ENCODE peak calls at places on chromosome 1, in six cellular contexts. One of them, this sample, is unnamed.

GRCh38 chr1:220876511-220877347 is 2.5 kb upstream of the HLX start:
- DNase-seq in ovary: no peak
- DNase-seq in fibroblast of the aortic adventitia: no peak
- DNase-seq in breast epithelium: no peak
- DNase-seq in astrocyte of the spinal cord: peak
- DNase-seq in hepatocyte: peak
- DNase-seq in this sample: no peak

GRCh38 chr1:191350938-191351337 is 807.3 kb upstream of the RGS18 start:
- DNase-seq in ovary: no peak
- DNase-seq in fibroblast of the aortic adventitia: no peak
- DNase-seq in breast epithelium: no peak
- DNase-seq in astrocyte of the spinal cord: no peak
- DNase-seq in hepatocyte: no peak
- DNase-seq in this sample: no peak

GRCh38 chr1:153550398-153550758 is 1.3 kb upstream of the S100A3 start:
- DNase-seq in ovary: no peak
- DNase-seq in fibroblast of the aortic adventitia: no peak
- DNase-seq in breast epithelium: no peak
- DNase-seq in astrocyte of the spinal cord: no peak
- DNase-seq in hepatocyte: no peak
- DNase-seq in this sample: no peak

GRCh38 chr1:93600663-93601062 is 81.0 kb downstream of the BCAR3 start:
- DNase-seq in ovary: no peak
- DNase-seq in fibroblast of the aortic adventitia: no peak
- DNase-seq in breast epithelium: no peak
- DNase-seq in astrocyte of the spinal cord: no peak
- DNase-seq in hepatocyte: no peak
- DNase-seq in this sample: peak

GRCh38 chr1:151832318-151832984 is 849 bp upstream of the RORC start:
- DNase-seq in ovary: no peak
- DNase-seq in fibroblast of the aortic adventitia: peak
- DNase-seq in breast epithelium: peak
- DNase-seq in astrocyte of the spinal cord: no peak
- DNase-seq in hepatocyte: peak
- DNase-seq in this sample: peak

GRCh38 chr1:205144046-205144720 is 22.4 kb upstream of the RBBP5 start:
- DNase-seq in ovary: no peak
- DNase-seq in fibroblast of the aortic adventitia: no peak
- DNase-seq in breast epithelium: no peak
- DNase-seq in astrocyte of the spinal cord: no peak
- DNase-seq in hepatocyte: no peak
- DNase-seq in this sample: no peak

GRCh38 chr1:20380616-20381035 is 90.0 kb downstream of the VWA5B1 start:
- DNase-seq in ovary: no peak
- DNase-seq in fibroblast of the aortic adventitia: peak
- DNase-seq in breast epithelium: no peak
- DNase-seq in astrocyte of the spinal cord: peak
- DNase-seq in hepatocyte: peak
- DNase-seq in this sample: no peak

GRCh38 chr1:86965012-86965826 is 50.8 kb downstream of the HS2ST1 start:
- DNase-seq in ovary: no peak
- DNase-seq in fibroblast of the aortic adventitia: peak
- DNase-seq in breast epithelium: no peak
- DNase-seq in astrocyte of the spinal cord: peak
- DNase-seq in hepatocyte: peak
- DNase-seq in this sample: no peak

GRCh38 chr1:165253818-165254254 is 102.7 kb downstream of the LMX1A start:
- DNase-seq in ovary: no peak
- DNase-seq in fibroblast of the aortic adventitia: no peak
- DNase-seq in breast epithelium: no peak
- DNase-seq in astrocyte of the spinal cord: no peak
- DNase-seq in hepatocyte: no peak
- DNase-seq in this sample: no peak

GRCh38 chr1:181514298-181515290 is 31.3 kb downstream of the CACNA1E start:
- DNase-seq in ovary: no peak
- DNase-seq in fibroblast of the aortic adventitia: no peak
- DNase-seq in breast epithelium: no peak
- DNase-seq in astrocyte of the spinal cord: no peak
- DNase-seq in hepatocyte: no peak
- DNase-seq in this sample: no peak

GRCh38 chr1:31182352-31182751 is 57.3 kb downstream of the NKAIN1 start:
- DNase-seq in ovary: peak
- DNase-seq in fibroblast of the aortic adventitia: peak
- DNase-seq in breast epithelium: peak
- DNase-seq in astrocyte of the spinal cord: peak
- DNase-seq in hepatocyte: peak
- DNase-seq in this sample: peak

GRCh38 chr1:206725053-206725963 is 40.6 kb downstream of the MAPKAPK2 start:
- DNase-seq in ovary: no peak
- DNase-seq in fibroblast of the aortic adventitia: peak
- DNase-seq in breast epithelium: no peak
- DNase-seq in astrocyte of the spinal cord: peak
- DNase-seq in hepatocyte: peak
- DNase-seq in this sample: peak

GRCh38 chr1:3431266-3431665 is 23.2 kb upstream of the ARHGEF16 start:
- DNase-seq in ovary: no peak
- DNase-seq in fibroblast of the aortic adventitia: no peak
- DNase-seq in breast epithelium: no peak
- DNase-seq in astrocyte of the spinal cord: no peak
- DNase-seq in hepatocyte: no peak
- DNase-seq in this sample: no peak

GRCh38 chr1:198657550-198658064 is 18.8 kb downstream of the PTPRC start:
- DNase-seq in ovary: no peak
- DNase-seq in fibroblast of the aortic adventitia: peak
- DNase-seq in breast epithelium: no peak
- DNase-seq in astrocyte of the spinal cord: peak
- DNase-seq in hepatocyte: peak
- DNase-seq in this sample: no peak

GRCh38 chr1:110672753-110673108 is 2.0 kb downstream of the KCNA3 start:
- DNase-seq in ovary: no peak
- DNase-seq in fibroblast of the aortic adventitia: no peak
- DNase-seq in breast epithelium: no peak
- DNase-seq in astrocyte of the spinal cord: no peak
- DNase-seq in hepatocyte: no peak
- DNase-seq in this sample: no peak

GRCh38 chr1:224623743-224624333 is 7.7 kb downstream of the CNIH3 start:
- DNase-seq in ovary: no peak
- DNase-seq in fibroblast of the aortic adventitia: peak
- DNase-seq in breast epithelium: no peak
- DNase-seq in astrocyte of the spinal cord: peak
- DNase-seq in hepatocyte: peak
- DNase-seq in this sample: peak

GRCh38 chr1:224624432-224624831 is 8.3 kb downstream of the CNIH3 start:
- DNase-seq in ovary: no peak
- DNase-seq in fibroblast of the aortic adventitia: no peak
- DNase-seq in breast epithelium: no peak
- DNase-seq in astrocyte of the spinal cord: no peak
- DNase-seq in hepatocyte: no peak
- DNase-seq in this sample: no peak

GRCh38 chr1:224623310-224623714 is 7.2 kb downstream of the CNIH3 start:
- DNase-seq in ovary: no peak
- DNase-seq in fibroblast of the aortic adventitia: no peak
- DNase-seq in breast epithelium: no peak
- DNase-seq in astrocyte of the spinal cord: peak
- DNase-seq in hepatocyte: no peak
- DNase-seq in this sample: no peak

GRCh38 chr1:224621813-224622682 is 5.9 kb downstream of the CNIH3 start:
- DNase-seq in ovary: no peak
- DNase-seq in fibroblast of the aortic adventitia: no peak
- DNase-seq in breast epithelium: no peak
- DNase-seq in astrocyte of the spinal cord: no peak
- DNase-seq in hepatocyte: peak
- DNase-seq in this sample: no peak

GRCh38 chr1:224622831-224623230 is 6.7 kb downstream of the CNIH3 start:
- DNase-seq in ovary: no peak
- DNase-seq in fibroblast of the aortic adventitia: no peak
- DNase-seq in breast epithelium: no peak
- DNase-seq in astrocyte of the spinal cord: no peak
- DNase-seq in hepatocyte: peak
- DNase-seq in this sample: no peak
- TF ChIP-seq CTCF in ovary: no peak
- TF ChIP-seq CTCF in fibroblast of the aortic adventitia: no peak
- TF ChIP-seq CTCF in breast epithelium: no peak
- TF ChIP-seq CTCF in astrocyte of the spinal cord: no peak
- TF ChIP-seq CTCF in hepatocyte: no peak
- TF ChIP-seq CTCF in this sample: no peak

DNA sequence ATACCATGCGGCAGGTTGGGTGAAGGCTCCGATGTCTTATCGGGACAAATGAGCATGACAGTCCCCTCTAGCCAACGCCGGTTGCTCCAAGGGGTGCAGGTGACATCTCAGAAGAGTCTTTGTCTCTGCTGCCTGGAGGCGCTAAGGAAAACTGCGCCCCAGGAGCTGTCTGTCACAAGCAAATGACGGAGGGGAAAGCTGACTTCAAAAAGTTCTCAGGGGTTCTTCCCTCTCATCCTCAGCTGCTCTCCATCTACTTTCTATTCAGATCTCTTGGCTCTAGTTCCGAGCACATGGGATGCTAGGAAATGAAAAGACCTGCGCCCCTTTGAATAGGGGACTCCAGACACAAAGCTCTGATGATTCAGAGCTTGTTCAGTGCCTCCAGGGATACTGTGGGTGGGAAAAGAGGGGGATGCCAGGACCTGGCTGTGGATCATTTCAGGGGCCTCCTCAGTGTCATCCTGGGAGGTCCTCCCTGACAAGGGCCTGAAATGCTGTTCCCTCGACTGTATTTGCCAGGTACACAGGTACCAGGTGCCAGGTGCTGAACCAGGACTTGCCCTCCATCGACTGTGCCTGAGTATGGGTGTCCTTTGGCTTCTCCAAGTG is 869 bp upstream of the KIAA0040 start:
- DNase-seq in ovary: no peak
- DNase-seq in fibroblast of the aortic adventitia: no peak
- DNase-seq in breast epithelium: no peak
- DNase-seq in astrocyte of the spinal cord: no peak
- DNase-seq in hepatocyte: no peak
- DNase-seq in this sample: no peak
- H3K4me3 ChIP-seq in ovary: peak
- H3K4me3 ChIP-seq in fibroblast of the aortic adventitia: peak
- H3K4me3 ChIP-seq in breast epithelium: peak
- H3K4me3 ChIP-seq in astrocyte of the spinal cord: peak
- H3K4me3 ChIP-seq in hepatocyte: peak
- H3K4me3 ChIP-seq in this sample: peak

GRCh38 chr1:177282976-177283375 is 112.2 kb downstream of the BRINP2 start:
- DNase-seq in ovary: no peak
- DNase-seq in fibroblast of the aortic adventitia: no peak
- DNase-seq in breast epithelium: no peak
- DNase-seq in astrocyte of the spinal cord: no peak
- DNase-seq in hepatocyte: no peak
- DNase-seq in this sample: no peak

GRCh38 chr1:177281901-177282300 is 111.1 kb downstream of the BRINP2 start:
- DNase-seq in ovary: no peak
- DNase-seq in fibroblast of the aortic adventitia: no peak
- DNase-seq in breast epithelium: no peak
- DNase-seq in astrocyte of the spinal cord: no peak
- DNase-seq in hepatocyte: no peak
- DNase-seq in this sample: no peak

GRCh38 chr1:177283380-177283779 is 112.6 kb downstream of the BRINP2 start:
- DNase-seq in ovary: no peak
- DNase-seq in fibroblast of the aortic adventitia: no peak
- DNase-seq in breast epithelium: no peak
- DNase-seq in astrocyte of the spinal cord: no peak
- DNase-seq in hepatocyte: no peak
- DNase-seq in this sample: no peak

GRCh38 chr1:177274687-177275211 is 104.0 kb downstream of the BRINP2 start:
- DNase-seq in ovary: peak
- DNase-seq in fibroblast of the aortic adventitia: peak
- DNase-seq in breast epithelium: no peak
- DNase-seq in astrocyte of the spinal cord: peak
- DNase-seq in hepatocyte: no peak
- DNase-seq in this sample: peak

DNA sequence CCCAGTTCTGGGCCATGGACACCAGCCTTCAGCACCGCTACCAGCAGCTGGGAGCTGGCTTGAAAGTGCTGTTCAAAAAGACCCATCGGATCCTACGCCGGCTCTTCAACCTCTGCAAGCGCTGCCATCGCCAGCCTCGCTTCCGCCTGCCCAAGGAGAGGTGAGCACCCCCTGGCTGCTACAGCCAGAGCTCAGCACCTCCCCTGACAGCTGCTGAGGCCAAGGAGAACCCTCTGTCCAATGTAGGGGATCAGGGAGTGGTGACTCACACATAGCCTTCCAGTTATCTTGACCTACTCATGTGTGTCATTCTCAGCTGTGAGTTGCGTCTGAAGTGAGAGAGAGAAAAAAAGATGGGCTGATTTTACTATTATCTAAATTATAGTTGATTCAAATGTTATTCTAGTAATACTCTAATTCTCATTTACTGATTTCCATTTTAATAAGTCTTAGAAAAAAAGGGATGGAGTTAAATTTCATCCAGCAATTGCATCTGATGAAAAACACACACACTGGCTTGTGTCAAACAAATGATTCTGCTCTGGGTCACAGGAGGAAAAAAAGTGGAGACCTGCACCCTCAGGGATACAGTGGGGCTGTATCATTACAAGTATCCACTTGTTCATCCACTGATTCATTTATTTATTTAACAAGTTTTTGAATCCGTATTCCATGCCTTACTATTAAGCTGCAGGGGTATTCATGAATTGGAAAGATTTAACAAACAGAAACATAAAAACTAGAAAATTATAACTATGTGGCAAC is 108.0 kb downstream of the BRINP2 start:
- DNase-seq in ovary: no peak
- DNase-seq in fibroblast of the aortic adventitia: peak
- DNase-seq in breast epithelium: no peak
- DNase-seq in astrocyte of the spinal cord: peak
- DNase-seq in hepatocyte: peak
- DNase-seq in this sample: no peak
- TF ChIP-seq CTCF in ovary: no peak
- TF ChIP-seq CTCF in fibroblast of the aortic adventitia: no peak
- TF ChIP-seq CTCF in breast epithelium: no peak
- TF ChIP-seq CTCF in astrocyte of the spinal cord: no peak
- TF ChIP-seq CTCF in hepatocyte: no peak
- TF ChIP-seq CTCF in this sample: no peak

GRCh38 chr1:10685196-10685850 is 111.1 kb downstream of the CASZ1 start:
- DNase-seq in ovary: no peak
- DNase-seq in fibroblast of the aortic adventitia: no peak
- DNase-seq in breast epithelium: no peak
- DNase-seq in astrocyte of the spinal cord: no peak
- DNase-seq in hepatocyte: no peak
- DNase-seq in this sample: no peak
- H3K4me3 ChIP-seq in ovary: no peak
- H3K4me3 ChIP-seq in fibroblast of the aortic adventitia: no peak
- H3K4me3 ChIP-seq in breast epithelium: no peak
- H3K4me3 ChIP-seq in astrocyte of the spinal cord: no peak
- H3K4me3 ChIP-seq in hepatocyte: no peak
- H3K4me3 ChIP-seq in this sample: no peak

GRCh38 chr1:234543442-234544093 is 64.6 kb upstream of the TARBP1 start:
- DNase-seq in ovary: peak
- DNase-seq in fibroblast of the aortic adventitia: no peak
- DNase-seq in breast epithelium: peak
- DNase-seq in astrocyte of the spinal cord: no peak
- DNase-seq in hepatocyte: no peak
- DNase-seq in this sample: no peak
- TF ChIP-seq CTCF in ovary: no peak
- TF ChIP-seq CTCF in fibroblast of the aortic adventitia: no peak
- TF ChIP-seq CTCF in breast epithelium: peak
- TF ChIP-seq CTCF in astrocyte of the spinal cord: no peak
- TF ChIP-seq CTCF in hepatocyte: no peak
- TF ChIP-seq CTCF in this sample: no peak